ENCODE peak calls at places on chromosomes 3 and 15, in five cellular contexts. H is adipocyte; I is CD8-positive, alpha-beta T cell; A is right atrium auricular region; X is uterus. O is an unnamed sample. For H3K27me3 and H3K9me3, the result is how much of the 10 kb centered on the place peaks cover.

GRCh38 chr3:47318921-47319320 is 36.2 kb downstream of the KLHL18 start:
- DNase-seq in H (peak), I (no peak), A (no peak), X (no peak), O (no peak)

GRCh38 chr3:27160146-27160545 is 209.0 kb downstream of the NEK10 start:
- DNase-seq in H (no peak), I (no peak), A (no peak), X (no peak), O (no peak)

GRCh38 chr15:48352474-48353072 is 21.3 kb downstream of the DUT start:
- DNase-seq in H (peak), I (peak), A (no peak), X (peak), O (peak)

GRCh38 chr3:65548848-65549625 is 489.7 kb downstream of the MAGI1 start:
- DNase-seq in H (peak), I (no peak), A (no peak), X (peak), O (no peak)

GRCh38 chr15:43225201-43225949 is 4.6 kb upstream of the EPB42 start:
- DNase-seq in H (peak), I (peak), A (no peak), X (peak), O (peak)

GRCh38 chr3:152471814-152472605 is 203.3 kb downstream of the MBNL1 start:
- DNase-seq in H (peak), I (peak), A (peak), X (peak), O (peak)

GRCh38 chr3:173289072-173289471 is 108.5 kb upstream of the NLGN1 start:
- DNase-seq in H (no peak), I (no peak), A (no peak), X (no peak), O (no peak)

GRCh38 chr3:81645248-81645647 is 116.2 kb downstream of the GBE1 start:
- DNase-seq in H (no peak), I (no peak), A (no peak), X (no peak), O (no peak)

GRCh38 chr3:23640472-23641146 is 165.1 kb upstream of the UBE2E1 start:
- DNase-seq in H (peak), I (no peak), A (no peak), X (no peak), O (no peak)

GRCh38 chr3:13507247-13507790 is 27.2 kb downstream of the HDAC11 start:
- DNase-seq in H (peak), I (no peak), A (no peak), X (no peak), O (no peak)

GRCh38 chr15:90883971-90884718 is at the start of gene FES:
- DNase-seq in H (peak), I (no peak), A (no peak), X (peak), O (no peak)

GRCh38 chr3:150844484-150844883 is 60.8 kb downstream of the MINDY4B start:
- DNase-seq in H (no peak), I (no peak), A (no peak), X (peak), O (no peak)

GRCh38 chr15:74303741-74304309 is 63.6 kb downstream of the CYP11A1 start:
- DNase-seq in H (no peak), I (no peak), A (no peak), X (no peak), O (no peak)
- H3K27me3 ChIP-seq in H (half or more), I (under half), A (under half), X (under half), O (under half)

DNA sequence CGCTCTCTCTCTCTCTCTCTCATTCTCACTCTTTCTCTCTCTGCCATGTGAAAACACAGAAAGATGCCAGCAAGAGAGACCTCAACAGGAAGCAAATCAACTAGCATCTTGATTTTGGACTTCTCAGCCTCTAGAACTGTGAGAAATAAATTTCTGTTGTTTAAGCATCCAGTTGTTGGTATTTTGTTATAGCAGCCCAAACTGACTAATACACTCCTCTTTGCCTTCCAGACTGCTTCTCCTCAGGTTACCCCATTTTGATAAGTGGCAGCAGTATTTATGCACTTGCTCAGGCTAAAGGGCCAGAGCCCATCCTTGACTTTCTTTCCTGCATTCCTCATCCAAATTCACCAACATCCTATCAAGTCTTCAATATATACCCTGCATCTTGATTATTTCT is 76.6 kb upstream of the NANOGP8 start:
- DNase-seq in H (no peak), I (no peak), A (no peak), X (no peak), O (no peak)
- H3K9me3 ChIP-seq in H (under half), I (under half), A (under half), X (under half), O (under half)

GRCh38 chr3:73608805-73609641 is 15.7 kb downstream of the PDZRN3 start:
- DNase-seq in H (no peak), I (no peak), A (no peak), X (no peak), O (no peak)
- H3K27me3 ChIP-seq in H (under half), I (under half), A (under half), X (under half), O (under half)

GRCh38 chr15:25250011-25250596 is 188.7 kb downstream of the UBE3A start:
- DNase-seq in H (no peak), I (no peak), A (peak), X (peak), O (no peak)
- H3K9me3 ChIP-seq in H (under half), I (under half), A (under half), X (under half), O (under half)

DNA sequence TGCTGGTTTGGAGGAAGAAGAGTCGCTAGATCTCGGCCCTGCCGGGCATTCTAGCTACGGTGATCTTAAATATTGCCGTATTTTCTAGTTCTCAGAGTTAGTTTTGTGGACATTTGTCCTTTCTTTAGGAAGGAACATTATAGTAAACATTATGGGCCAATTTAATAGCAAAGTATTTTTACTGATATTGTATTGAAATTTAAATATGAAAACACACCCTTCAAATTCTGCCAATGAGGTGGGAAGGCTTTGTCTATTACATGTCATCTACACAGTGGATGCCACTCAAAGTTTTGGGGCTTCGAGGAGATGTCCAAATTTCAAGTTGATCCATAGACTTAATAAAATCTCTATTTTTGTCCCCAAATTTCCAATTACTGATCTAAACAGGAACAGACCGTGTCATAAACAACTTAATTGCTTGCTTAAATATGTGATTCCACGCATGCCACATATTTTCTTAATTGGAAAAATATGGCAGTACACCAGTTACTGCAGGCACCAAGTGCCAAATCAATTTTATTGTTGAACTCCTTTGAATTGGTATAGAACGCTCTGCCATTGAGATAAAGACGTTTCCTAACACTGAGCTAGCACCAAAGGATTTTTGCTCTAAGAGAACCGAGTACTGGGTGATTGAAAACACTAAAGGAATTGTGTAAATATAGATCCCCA is 1.7 kb downstream of the SHOX2 start:
- DNase-seq in H (no peak), I (no peak), A (no peak), X (no peak), O (no peak)
- H3K27me3 ChIP-seq in H (under half), I (half or more), A (half or more), X (half or more), O (half or more)